ENCODE peak calls at places on chromosomes 16 and 17, in eight cellular contexts. V, B, A, J, K, L, T and N are unnamed samples.

GRCh38 chr16:19106625-19107020 is 7.1 kb upstream of the ITPRIPL2 start:
- DNase-seq in V (no peak), A (no peak), B (no peak), L (no peak), K (no peak), J (no peak), T (no peak), N (no peak)

GRCh38 chr17:79612468-79613194 is 1.8 kb upstream of the RBFOX3 start:
- DNase-seq in K (peak), V (peak), T (no peak), B (no peak), L (no peak), A (peak), J (peak), N (peak)

GRCh38 chr17:75325827-75326586 is 36.8 kb upstream of the SLC25A19 start:
- DNase-seq in B (no peak), T (no peak), J (no peak), K (peak), A (peak), L (peak), V (no peak), N (no peak)

GRCh38 chr16:11871193-11871592 is 19.9 kb upstream of the RSL1D1 start:
- DNase-seq in T (peak), L (no peak), A (peak), K (no peak), V (no peak), J (peak), B (no peak), N (no peak)

GRCh38 chr17:17042851-17043667 is 802 bp downstream of the MPRIP start:
- DNase-seq in K (no peak), B (no peak), T (no peak), A (peak), L (no peak), J (no peak), V (peak), N (no peak)

GRCh38 chr17:10797848-10798328 is 6.0 kb downstream of the TMEM238L start:
- DNase-seq in K (no peak), V (no peak), L (no peak), T (no peak), B (no peak), J (no peak), A (no peak), N (no peak)

GRCh38 chr17:72134560-72135399 is 14.0 kb downstream of the SOX9 start:
- DNase-seq in T (no peak), L (no peak), K (peak), A (no peak), B (no peak), V (no peak), J (no peak), N (no peak)

GRCh38 chr17:40903129-40903847 is 18.2 kb upstream of the KRT20 start:
- DNase-seq in J (no peak), K (no peak), A (peak), B (no peak), L (no peak), T (no peak), V (no peak), N (peak)

GRCh38 chr16:55815320-55815719 is 17.6 kb downstream of the CES1 start:
- DNase-seq in K (no peak), L (no peak), B (peak), T (no peak), A (no peak), V (no peak), J (no peak), N (no peak)

GRCh38 chr16:13168091-13168572 is 266.7 kb downstream of the SHISA9 start:
- DNase-seq in K (no peak), T (no peak), L (no peak), J (peak), B (no peak), A (no peak), V (no peak), N (no peak)

GRCh38 chr16:87608400-87608985 is 6.2 kb downstream of the JPH3 start:
- DNase-seq in A (peak), L (peak), K (no peak), V (peak), J (peak), B (peak), T (no peak), N (peak)

GRCh38 chr16:4038448-4038847 is 77.8 kb downstream of the ADCY9 start:
- DNase-seq in B (no peak), L (no peak), J (no peak), T (no peak), K (no peak), V (no peak), A (no peak), N (no peak)

GRCh38 chr16:67897231-67897630 is 4.2 kb downstream of the PSKH1 start:
- DNase-seq in T (no peak), A (peak), B (no peak), V (no peak), J (no peak), K (no peak), L (peak), N (no peak)

GRCh38 chr17:42459256-42459982 is 741 bp downstream of the ATP6V0A1 start:
- DNase-seq in B (no peak), J (peak), A (peak), V (no peak), T (no peak), K (peak), L (peak), N (peak)

GRCh38 chr17:50348522-50349240 is 2.8 kb downstream of the XYLT2 start:
- DNase-seq in B (no peak), V (no peak), L (no peak), A (peak), K (no peak), J (no peak), T (no peak), N (no peak)

GRCh38 chr17:81727324-81728031 is 15.4 kb downstream of the SLC25A10 start:
- DNase-seq in L (no peak), J (no peak), T (no peak), V (no peak), A (no peak), B (peak), K (no peak), N (peak)

GRCh38 chr16:70252355-70252988 is 732 bp upstream of the EXOSC6 start:
- DNase-seq in B (peak), A (peak), T (no peak), L (no peak), J (peak), K (no peak), V (no peak), N (no peak)

GRCh38 chr16:54459509-54460235 is 173.1 kb upstream of the IRX3 start:
- DNase-seq in L (no peak), A (peak), J (no peak), B (no peak), K (no peak), V (no peak), T (no peak), N (no peak)

GRCh38 chr16:57038151-57038550 is 48.8 kb downstream of the NLRC5 start:
- DNase-seq in B (no peak), V (no peak), K (no peak), J (no peak), A (peak), T (no peak), L (no peak), N (no peak)

GRCh38 chr17:69357701-69358100 is 30.8 kb upstream of the ABCA5 start:
- DNase-seq in L (no peak), A (peak), V (no peak), T (no peak), B (no peak), K (no peak), J (no peak), N (no peak)

GRCh38 chr17:57577751-57578607 is 167.1 kb downstream of the CCDC182 start:
- DNase-seq in L (peak), K (no peak), A (peak), B (no peak), V (no peak), T (peak), J (no peak), N (no peak)

GRCh38 chr16:50088302-50088701 is 22.5 kb downstream of the HEATR3 start:
- DNase-seq in L (no peak), B (no peak), T (no peak), J (no peak), V (no peak), A (no peak), K (no peak), N (no peak)

GRCh38 chr17:42284020-42284369 is 4.3 kb upstream of the STAT5A start:
- DNase-seq in A (no peak), T (no peak), J (no peak), L (no peak), K (no peak), V (no peak), B (no peak), N (no peak)

GRCh38 chr16:20740007-20740883 is 1.4 kb downstream of the THUMPD1 start:
- DNase-seq in V (no peak), J (no peak), L (no peak), T (no peak), B (no peak), A (peak), K (no peak), N (peak)

GRCh38 chr16:66432429-66432828 is 5.3 kb downstream of the BEAN1 start:
- DNase-seq in A (no peak), B (no peak), L (no peak), V (no peak), K (no peak), J (no peak), T (no peak), N (no peak)

GRCh38 chr17:35778641-35779196 is 16.7 kb downstream of the MMP28 start:
- DNase-seq in L (no peak), J (no peak), B (no peak), V (no peak), K (no peak), A (no peak), T (no peak), N (no peak)

GRCh38 chr17:48812001-48812400 is 5.0 kb downstream of the TTLL6 start:
- DNase-seq in L (no peak), J (no peak), K (no peak), T (no peak), V (no peak), A (no peak), B (no peak), N (no peak)

GRCh38 chr17:10217916-10218315 is 19.5 kb upstream of the GAS7 start:
- DNase-seq in J (no peak), A (peak), L (no peak), B (no peak), K (no peak), T (no peak), V (no peak), N (no peak)

GRCh38 chr16:74865922-74866598 is 91.4 kb upstream of the FA2H start:
- DNase-seq in A (no peak), T (no peak), K (no peak), B (no peak), L (no peak), V (no peak), J (peak), N (no peak)

GRCh38 chr16:78742501-78743283 is 643.2 kb downstream of the WWOX start:
- DNase-seq in A (no peak), L (peak), K (no peak), T (no peak), V (peak), B (no peak), J (no peak), N (peak)

GRCh38 chr17:10119203-10120112 is 78.9 kb downstream of the GAS7 start:
- DNase-seq in L (peak), B (no peak), V (no peak), K (no peak), T (peak), J (no peak), A (no peak), N (peak)